ENCODE peak calls at places on chromosomes 7 and 10, in six cellular contexts. One of them, this sample, is unnamed.

GRCh38 chr10:31101123-31101522 is 69.5 kb upstream of the ZNF438 start:
- DNase-seq in suprapubic skin: no peak
- DNase-seq in Panc1: peak
- DNase-seq in vagina: no peak
- DNase-seq in HL-60: no peak
- DNase-seq in K562: no peak
- DNase-seq in this sample: no peak

GRCh38 chr7:116236020-116236630 is 25.8 kb downstream of the TES start:
- DNase-seq in K562: peak
- DNase-seq in HL-60: no peak
- DNase-seq in Panc1: no peak
- DNase-seq in suprapubic skin: no peak
- DNase-seq in vagina: no peak
- DNase-seq in this sample: peak

GRCh38 chr7:23115991-23116390 is 10.4 kb downstream of the KLHL7 start:
- DNase-seq in Panc1: no peak
- DNase-seq in suprapubic skin: no peak
- DNase-seq in HL-60: no peak
- DNase-seq in vagina: no peak
- DNase-seq in K562: no peak
- DNase-seq in this sample: no peak

GRCh38 chr7:67593807-67594206 is 597.2 kb downstream of the TYW1 start:
- DNase-seq in Panc1: no peak
- DNase-seq in K562: no peak
- DNase-seq in HL-60: no peak
- DNase-seq in suprapubic skin: no peak
- DNase-seq in vagina: no peak
- DNase-seq in this sample: no peak

GRCh38 chr7:132861940-132862554 is 219.8 kb downstream of the CHCHD3 start:
- DNase-seq in vagina: no peak
- DNase-seq in suprapubic skin: no peak
- DNase-seq in K562: no peak
- DNase-seq in HL-60: no peak
- DNase-seq in Panc1: no peak
- DNase-seq in this sample: no peak

GRCh38 chr10:63573068-63573697 is 52.0 kb downstream of the REEP3 start:
- DNase-seq in Panc1: no peak
- DNase-seq in HL-60: no peak
- DNase-seq in suprapubic skin: no peak
- DNase-seq in K562: no peak
- DNase-seq in vagina: no peak
- DNase-seq in this sample: no peak

GRCh38 chr10:97596101-97597055 is 6.9 kb downstream of the C10orf62 start:
- DNase-seq in suprapubic skin: no peak
- DNase-seq in Panc1: no peak
- DNase-seq in vagina: peak
- DNase-seq in K562: peak
- DNase-seq in HL-60: no peak
- DNase-seq in this sample: peak

GRCh38 chr7:74248156-74248555 is 6.0 kb downstream of the RFC2 start:
- DNase-seq in Panc1: no peak
- DNase-seq in vagina: no peak
- DNase-seq in K562: no peak
- DNase-seq in HL-60: no peak
- DNase-seq in suprapubic skin: no peak
- DNase-seq in this sample: no peak

GRCh38 chr7:82266081-82266480 is 177.5 kb downstream of the CACNA2D1 start:
- DNase-seq in suprapubic skin: no peak
- DNase-seq in HL-60: no peak
- DNase-seq in vagina: no peak
- DNase-seq in Panc1: no peak
- DNase-seq in K562: no peak
- DNase-seq in this sample: no peak

GRCh38 chr10:3668276-3668960 is 116.6 kb downstream of the KLF6 start:
- DNase-seq in suprapubic skin: no peak
- DNase-seq in HL-60: no peak
- DNase-seq in Panc1: no peak
- DNase-seq in K562: peak
- DNase-seq in vagina: no peak
- DNase-seq in this sample: peak

GRCh38 chr10:132179551-132180392 is 7.0 kb upstream of the DPYSL4 start:
- DNase-seq in vagina: no peak
- DNase-seq in suprapubic skin: no peak
- DNase-seq in K562: no peak
- DNase-seq in HL-60: no peak
- DNase-seq in Panc1: no peak
- DNase-seq in this sample: no peak

GRCh38 chr10:26423722-26424121 is 14.4 kb upstream of the APBB1IP start:
- DNase-seq in Panc1: no peak
- DNase-seq in K562: no peak
- DNase-seq in suprapubic skin: no peak
- DNase-seq in vagina: no peak
- DNase-seq in HL-60: no peak
- DNase-seq in this sample: no peak

GRCh38 chr7:141752634-141753033 is 11.3 kb upstream of the TAS2R3 start:
- DNase-seq in suprapubic skin: no peak
- DNase-seq in vagina: no peak
- DNase-seq in HL-60: no peak
- DNase-seq in Panc1: no peak
- DNase-seq in K562: peak
- DNase-seq in this sample: no peak

GRCh38 chr7:42691030-42691639 is 220.7 kb downstream of the C7orf25 start:
- DNase-seq in suprapubic skin: no peak
- DNase-seq in vagina: no peak
- DNase-seq in Panc1: no peak
- DNase-seq in HL-60: no peak
- DNase-seq in K562: peak
- DNase-seq in this sample: peak

GRCh38 chr10:80539421-80539999 is 1.8 kb downstream of the SH2D4B start:
- DNase-seq in suprapubic skin: peak
- DNase-seq in Panc1: no peak
- DNase-seq in vagina: no peak
- DNase-seq in HL-60: no peak
- DNase-seq in K562: no peak
- DNase-seq in this sample: no peak

GRCh38 chr7:19713676-19714075 is 4.8 kb upstream of the POLR1F start:
- DNase-seq in Panc1: peak
- DNase-seq in suprapubic skin: no peak
- DNase-seq in vagina: no peak
- DNase-seq in K562: peak
- DNase-seq in HL-60: peak
- DNase-seq in this sample: no peak

GRCh38 chr10:49264177-49264677 is 34.7 kb upstream of the C10orf71 start:
- DNase-seq in vagina: peak
- DNase-seq in HL-60: no peak
- DNase-seq in suprapubic skin: no peak
- DNase-seq in K562: no peak
- DNase-seq in Panc1: no peak
- DNase-seq in this sample: no peak

GRCh38 chr10:110353244-110354119 is 48.8 kb upstream of the SMNDC1 start:
- DNase-seq in suprapubic skin: no peak
- DNase-seq in Panc1: peak
- DNase-seq in vagina: no peak
- DNase-seq in HL-60: no peak
- DNase-seq in K562: peak
- DNase-seq in this sample: no peak

GRCh38 chr10:110356628-110357245 is 52.0 kb upstream of the SMNDC1 start:
- DNase-seq in vagina: no peak
- DNase-seq in suprapubic skin: no peak
- DNase-seq in Panc1: peak
- DNase-seq in K562: peak
- DNase-seq in HL-60: no peak
- DNase-seq in this sample: peak

GRCh38 chr10:110355922-110356627 is 51.4 kb upstream of the SMNDC1 start:
- DNase-seq in vagina: no peak
- DNase-seq in suprapubic skin: no peak
- DNase-seq in K562: no peak
- DNase-seq in HL-60: no peak
- DNase-seq in Panc1: no peak
- DNase-seq in this sample: no peak

GRCh38 chr10:110354322-110354766 is 49.6 kb upstream of the SMNDC1 start:
- DNase-seq in suprapubic skin: no peak
- DNase-seq in vagina: no peak
- DNase-seq in K562: peak
- DNase-seq in Panc1: peak
- DNase-seq in HL-60: peak
- DNase-seq in this sample: peak

DNA sequence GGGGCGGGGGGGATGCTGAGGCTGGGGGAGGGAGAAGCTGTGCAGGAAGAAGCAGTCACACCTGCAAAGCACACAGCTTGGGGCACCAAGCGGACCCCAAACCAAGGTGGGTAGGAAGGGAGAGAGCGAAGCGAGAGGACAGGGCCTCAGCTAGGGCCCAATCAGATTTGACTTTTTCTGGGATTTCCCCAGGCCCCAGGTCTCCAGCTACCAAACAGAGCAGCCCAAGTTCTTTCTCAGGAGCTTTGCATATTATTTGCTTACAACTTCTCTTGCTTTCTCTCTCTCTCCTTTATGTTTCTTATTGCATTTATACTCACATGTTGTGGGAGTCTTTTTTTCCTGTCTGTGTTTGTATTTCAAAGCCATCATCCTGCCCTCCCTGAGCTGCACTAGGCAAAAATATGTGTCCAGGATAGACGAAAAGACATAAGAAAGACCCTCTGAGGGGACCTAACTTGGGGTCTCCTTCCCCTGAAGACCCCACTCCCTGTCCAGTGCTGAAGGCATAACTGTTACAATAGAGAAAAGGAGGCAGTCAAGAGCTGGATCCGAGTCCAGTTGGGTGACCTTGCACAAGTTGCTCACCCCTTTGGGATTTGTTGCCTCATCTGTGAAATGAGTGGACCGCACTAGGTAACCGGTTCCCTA is 50.6 kb upstream of the SMNDC1 start:
- DNase-seq in vagina: no peak
- DNase-seq in K562: no peak
- DNase-seq in suprapubic skin: peak
- DNase-seq in Panc1: no peak
- DNase-seq in HL-60: no peak
- DNase-seq in this sample: no peak
- TF ChIP-seq POLR2AphosphoS5 in vagina: no peak
- TF ChIP-seq POLR2AphosphoS5 in K562: no peak
- TF ChIP-seq POLR2AphosphoS5 in suprapubic skin: no peak
- TF ChIP-seq POLR2AphosphoS5 in Panc1: no peak
- TF ChIP-seq POLR2AphosphoS5 in HL-60: no peak
- TF ChIP-seq POLR2AphosphoS5 in this sample: no peak

DNA sequence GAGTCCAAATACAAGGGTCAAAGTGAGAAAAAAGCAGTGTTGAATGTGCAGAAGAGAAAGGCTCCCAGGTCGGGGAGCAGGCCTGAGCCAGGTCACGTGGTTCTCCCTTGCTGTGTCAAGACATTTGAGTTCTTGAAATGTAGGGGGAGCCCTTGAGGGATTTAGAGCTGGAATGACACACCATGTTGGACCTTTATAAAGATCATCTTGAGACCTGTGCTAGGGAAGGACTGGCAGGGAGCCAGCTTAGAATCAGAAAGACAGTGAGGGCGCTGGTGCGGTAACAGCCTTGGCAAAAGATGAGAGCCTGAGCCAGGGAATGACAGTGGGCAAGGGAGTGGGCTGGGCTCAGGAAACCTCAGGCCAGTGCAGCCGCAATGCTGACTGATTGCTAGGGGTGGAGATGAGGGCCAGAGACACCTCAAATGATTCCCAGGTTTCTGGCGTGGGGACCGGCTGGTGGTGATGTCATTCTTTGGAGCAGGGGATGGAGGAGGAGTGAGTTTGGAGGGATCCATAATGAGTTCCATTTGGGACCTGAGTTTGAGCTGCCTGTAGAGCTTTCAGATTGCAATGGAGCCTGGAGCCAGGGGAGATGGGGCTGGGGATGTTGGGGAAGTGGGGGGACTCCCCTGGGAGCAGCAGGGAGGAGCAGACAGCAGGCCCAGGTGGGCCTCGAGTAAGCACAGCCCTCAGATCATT is 120.2 kb downstream of the PTPN20 start:
- DNase-seq in HL-60: no peak
- DNase-seq in K562: peak
- DNase-seq in vagina: no peak
- DNase-seq in Panc1: no peak
- DNase-seq in suprapubic skin: peak
- DNase-seq in this sample: no peak
- TF ChIP-seq CTCF in HL-60: no peak
- TF ChIP-seq CTCF in K562: peak
- TF ChIP-seq CTCF in vagina: no peak
- TF ChIP-seq CTCF in Panc1: no peak
- TF ChIP-seq CTCF in suprapubic skin: no peak
- TF ChIP-seq CTCF in this sample: no peak

GRCh38 chr7:31462636-31463035 is 51.3 kb upstream of the ITPRID1 start:
- DNase-seq in HL-60: no peak
- DNase-seq in Panc1: no peak
- DNase-seq in vagina: no peak
- DNase-seq in K562: no peak
- DNase-seq in suprapubic skin: no peak
- DNase-seq in this sample: no peak

GRCh38 chr7:31466036-31466435 is 47.9 kb upstream of the ITPRID1 start:
- DNase-seq in suprapubic skin: no peak
- DNase-seq in vagina: no peak
- DNase-seq in K562: no peak
- DNase-seq in Panc1: no peak
- DNase-seq in HL-60: no peak
- DNase-seq in this sample: no peak

GRCh38 chr7:31465285-31465684 is 48.6 kb upstream of the ITPRID1 start:
- DNase-seq in suprapubic skin: no peak
- DNase-seq in Panc1: no peak
- DNase-seq in K562: no peak
- DNase-seq in vagina: no peak
- DNase-seq in HL-60: no peak
- DNase-seq in this sample: no peak

GRCh38 chr7:31464601-31465000 is 49.3 kb upstream of the ITPRID1 start:
- DNase-seq in K562: no peak
- DNase-seq in HL-60: no peak
- DNase-seq in suprapubic skin: no peak
- DNase-seq in vagina: no peak
- DNase-seq in Panc1: no peak
- DNase-seq in this sample: no peak
- H3K27ac ChIP-seq in K562: no peak
- H3K27ac ChIP-seq in HL-60: no peak
- H3K27ac ChIP-seq in suprapubic skin: no peak
- H3K27ac ChIP-seq in vagina: no peak
- H3K27ac ChIP-seq in Panc1: no peak
- H3K27ac ChIP-seq in this sample: no peak

GRCh38 chr10:123863721-123864432 is 27.7 kb downstream of the CPXM2 start:
- DNase-seq in K562: no peak
- DNase-seq in Panc1: no peak
- DNase-seq in suprapubic skin: no peak
- DNase-seq in vagina: no peak
- DNase-seq in HL-60: no peak
- DNase-seq in this sample: no peak

GRCh38 chr10:123863189-123863580 is 28.4 kb downstream of the CPXM2 start:
- DNase-seq in Panc1: no peak
- DNase-seq in vagina: no peak
- DNase-seq in K562: no peak
- DNase-seq in HL-60: no peak
- DNase-seq in suprapubic skin: no peak
- DNase-seq in this sample: no peak

GRCh38 chr10:123860856-123861255 is 30.8 kb downstream of the CPXM2 start:
- DNase-seq in K562: no peak
- DNase-seq in suprapubic skin: no peak
- DNase-seq in vagina: no peak
- DNase-seq in HL-60: no peak
- DNase-seq in Panc1: no peak
- DNase-seq in this sample: no peak

GRCh38 chr10:123864923-123865322 is 26.7 kb downstream of the CPXM2 start:
- DNase-seq in Panc1: no peak
- DNase-seq in suprapubic skin: no peak
- DNase-seq in K562: no peak
- DNase-seq in HL-60: no peak
- DNase-seq in vagina: no peak
- DNase-seq in this sample: no peak

GRCh38 chr10:123862421-123863188 is 29.0 kb downstream of the CPXM2 start:
- DNase-seq in HL-60: no peak
- DNase-seq in Panc1: no peak
- DNase-seq in suprapubic skin: no peak
- DNase-seq in vagina: no peak
- DNase-seq in K562: no peak
- DNase-seq in this sample: no peak
- TF ChIP-seq POLR2AphosphoS5 in HL-60: no peak
- TF ChIP-seq POLR2AphosphoS5 in Panc1: no peak
- TF ChIP-seq POLR2AphosphoS5 in suprapubic skin: no peak
- TF ChIP-seq POLR2AphosphoS5 in vagina: no peak
- TF ChIP-seq POLR2AphosphoS5 in K562: no peak
- TF ChIP-seq POLR2AphosphoS5 in this sample: no peak